ENCODE peak calls at places on chromosomes 16 and 17, in seven cellular contexts. L, Q, H, V, S, G and P are unnamed samples.

GRCh38 chr17:2385240-2386202 is 15.3 kb downstream of the MNT start:
- DNase-seq in L (no peak), G (no peak), Q (no peak), V (no peak), H (no peak), S (no peak), P (no peak)

GRCh38 chr16:85392756-85393673 is 220.1 kb upstream of the GSE1 start:
- DNase-seq in V (no peak), Q (no peak), H (no peak), G (no peak), S (no peak), L (no peak), P (no peak)

GRCh38 chr17:16027708-16028584 is 28.3 kb downstream of the TTC19 start:
- DNase-seq in L (no peak), Q (peak; percentile 76), H (no peak), S (no peak), V (no peak), G (no peak), P (peak; percentile 81)

GRCh38 chr17:182164-182751 is 808 bp upstream of the DOC2B start:
- DNase-seq in S (peak; percentile 75), L (no peak), G (no peak), V (no peak), Q (no peak), H (no peak), P (no peak)

GRCh38 chr16:55665511-55665910 is 9.7 kb downstream of the SLC6A2 start:
- DNase-seq in L (no peak), S (no peak), H (no peak), Q (no peak), V (no peak), G (no peak), P (no peak)

GRCh38 chr17:74763565-74764387 is 12.4 kb downstream of the NAT9 start:
- DNase-seq in G (no peak), S (no peak), L (no peak), V (no peak), H (no peak), Q (no peak), P (no peak)

GRCh38 chr17:8557176-8557806 is 73.2 kb downstream of the MYH10 start:
- DNase-seq in L (no peak), H (no peak), G (no peak), S (no peak), V (no peak), Q (no peak), P (no peak)

GRCh38 chr17:77963441-77963840 is 4.9 kb downstream of the TNRC6C start:
- DNase-seq in G (no peak), L (no peak), Q (peak; percentile 88), H (no peak), S (no peak), V (no peak), P (peak; percentile 68)

GRCh38 chr17:63086483-63087185 is 120.6 kb downstream of the TANC2 start:
- DNase-seq in H (no peak), Q (no peak), S (no peak), L (no peak), V (no peak), G (no peak), P (no peak)

GRCh38 chr16:1903845-1904820 is 14.1 kb downstream of the HS3ST6 start:
- DNase-seq in Q (no peak), L (no peak), S (no peak), H (no peak), V (no peak), G (no peak), P (no peak)
- TF ChIP-seq CTCF in Q (no peak), L (no peak), S (no peak), H (no peak), V (no peak), G (no peak), P (no peak)

GRCh38 chr16:13612623-13613022 is 307.3 kb upstream of the ERCC4 start:
- DNase-seq in G (no peak), S (no peak), H (no peak), Q (no peak), V (no peak), L (no peak), P (no peak)
- TF ChIP-seq CTCF in G (no peak), S (no peak), H (no peak), Q (no peak), V (no peak), L (no peak), P (no peak)

GRCh38 chr17:44217738-44218343 is 1.6 kb downstream of the UBTF start:
- DNase-seq in V (no peak), L (no peak), H (no peak), Q (no peak), G (no peak), S (no peak), P (peak; percentile 46)

GRCh38 chr17:44219636-44220210 is at the start of gene UBTF:
- DNase-seq in H (peak; percentile 73), V (no peak), L (peak; percentile 93), S (peak; percentile 62), G (no peak), Q (no peak), P (peak; percentile 57)

GRCh38 chr17:44220211-44221071 is 966 bp upstream of the UBTF start:
- DNase-seq in G (no peak), V (no peak), L (peak; percentile 81), Q (no peak), H (no peak), S (peak; percentile 52), P (peak; percentile 72)

GRCh38 chr17:44218344-44219125 is 940 bp downstream of the UBTF start:
- DNase-seq in H (peak; percentile 87), G (peak; percentile 85), S (peak; percentile 91), L (peak; percentile 91), Q (no peak), V (no peak), P (peak; percentile 86)

DNA sequence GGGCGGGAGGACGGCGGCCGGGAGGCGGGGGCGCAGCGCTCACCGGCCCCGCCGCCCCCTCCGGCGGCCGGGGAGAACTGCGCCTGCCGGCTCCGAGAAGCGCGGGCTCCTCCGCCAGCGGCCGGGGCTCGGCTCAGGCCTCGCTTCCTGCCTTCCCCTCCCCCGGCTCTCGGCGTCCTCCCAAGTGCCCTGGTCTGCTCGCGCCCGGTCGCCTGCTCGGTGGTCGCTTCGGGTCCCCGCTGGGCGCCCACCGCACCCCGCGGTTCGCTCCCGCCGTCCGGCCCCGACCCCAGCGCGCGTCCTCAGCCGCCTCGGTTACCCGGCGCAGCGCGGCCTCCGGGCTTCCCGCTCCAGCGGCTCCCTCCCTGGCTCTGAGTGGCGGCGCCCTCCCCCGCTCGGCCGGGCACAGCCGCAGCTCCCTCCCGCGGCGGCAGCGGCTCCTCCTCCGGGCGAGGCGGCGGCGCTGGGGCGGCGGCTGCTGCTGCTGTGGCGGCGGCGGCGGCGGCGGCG is 294 bp downstream of the UBTF start:
- DNase-seq in G (peak; percentile 80), H (peak; percentile 72), Q (no peak), V (no peak), L (peak; percentile 87), S (peak; percentile 71), P (peak; percentile 77)
- TF ChIP-seq CTCF in G (no peak), H (no peak), Q (peak; percentile 36), V (no peak), L (peak; percentile 66), S (peak; percentile 4), P (no peak)

DNA sequence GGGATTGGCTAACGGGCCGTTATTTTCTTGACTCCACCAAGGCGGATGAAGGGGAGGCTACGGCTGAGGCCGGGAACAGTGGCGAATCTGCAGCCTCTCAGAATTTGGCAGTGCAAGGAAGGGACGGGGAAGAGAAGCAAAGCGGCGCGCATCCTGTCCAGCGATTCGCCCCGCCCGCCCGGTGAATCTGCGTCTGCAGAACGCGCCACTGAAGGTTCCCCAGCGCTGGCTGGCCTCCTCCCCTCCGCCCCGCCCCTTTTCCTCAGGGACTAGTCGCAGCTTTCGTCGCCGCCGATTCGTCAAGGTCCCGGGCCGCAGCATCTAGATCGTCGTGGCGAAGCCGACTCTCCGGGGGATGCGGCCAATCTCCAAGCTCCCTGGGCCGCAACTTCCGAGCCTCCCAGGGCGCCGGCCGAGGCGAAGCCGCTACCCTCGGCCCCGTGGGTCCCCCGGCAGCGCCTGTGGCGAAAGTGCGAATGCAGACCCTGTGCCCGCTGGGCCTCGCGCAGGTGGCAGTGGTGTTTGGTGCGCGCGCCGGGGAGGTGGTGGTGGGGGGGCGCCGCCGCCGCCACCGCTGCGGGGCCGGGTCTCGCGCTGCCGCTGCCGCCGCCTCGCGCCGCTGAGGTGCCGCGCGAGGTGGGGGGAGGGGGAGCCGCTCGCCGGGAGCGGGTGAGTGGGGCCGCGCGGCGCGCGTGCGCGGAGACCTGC is at the start of gene SETD1A:
- DNase-seq in G (peak; percentile 98), L (peak; percentile 96), S (peak; percentile 97), Q (peak; percentile 75), H (peak; percentile 97), V (peak; percentile 92), P (peak; percentile 98)
- TF ChIP-seq CTCF in G (no peak), L (no peak), S (no peak), Q (no peak), H (no peak), V (no peak), P (no peak)

GRCh38 chr17:73215414-73215813 is 22.6 kb downstream of the COG1 start:
- DNase-seq in Q (no peak), G (no peak), V (no peak), H (no peak), S (no peak), L (peak; percentile 74), P (no peak)
- TF ChIP-seq CTCF in Q (no peak), G (no peak), V (no peak), H (no peak), S (no peak), L (peak; percentile 68), P (peak; percentile 32)